ENCODE peak calls at places on chromosome 19, in five cellular contexts. One of them, this sample, is unnamed.

GRCh38 chr19:11473725-11474124 is 7.1 kb downstream of the ELAVL3 start:
- DNase-seq in H1: no peak
- DNase-seq in suprapubic skin: no peak
- DNase-seq in breast epithelium: no peak
- DNase-seq in transverse colon: no peak
- DNase-seq in this sample: no peak

GRCh38 chr19:51142119-51142518 is at the start of gene SIGLEC7:
- DNase-seq in suprapubic skin: no peak
- DNase-seq in H1: no peak
- DNase-seq in transverse colon: peak; percentile 22
- DNase-seq in breast epithelium: no peak
- DNase-seq in this sample: no peak

GRCh38 chr19:11480927-11481776 is at the start of gene ELAVL3:
- DNase-seq in breast epithelium: no peak
- DNase-seq in H1: peak; percentile 76
- DNase-seq in transverse colon: no peak
- DNase-seq in suprapubic skin: no peak
- DNase-seq in this sample: no peak

GRCh38 chr19:35693422-35693821 is 10.9 kb upstream of the ZBTB32 start:
- DNase-seq in transverse colon: no peak
- DNase-seq in H1: no peak
- DNase-seq in suprapubic skin: no peak
- DNase-seq in breast epithelium: no peak
- DNase-seq in this sample: no peak

GRCh38 chr19:46211201-46211881 is 18.2 kb upstream of the IGFL1 start:
- DNase-seq in breast epithelium: peak; percentile 72
- DNase-seq in H1: peak; percentile 55
- DNase-seq in suprapubic skin: no peak
- DNase-seq in transverse colon: no peak
- DNase-seq in this sample: no peak

GRCh38 chr19:10603084-10603872 is 16.2 kb upstream of the AP1M2 start:
- DNase-seq in breast epithelium: peak; percentile 59
- DNase-seq in H1: peak; percentile 57
- DNase-seq in suprapubic skin: peak; percentile 81
- DNase-seq in transverse colon: peak; percentile 66
- DNase-seq in this sample: no peak

GRCh38 chr19:33689138-33689746 is 67.5 kb downstream of the CHST8 start:
- DNase-seq in breast epithelium: peak; percentile 49
- DNase-seq in suprapubic skin: peak; percentile 60
- DNase-seq in transverse colon: no peak
- DNase-seq in H1: no peak
- DNase-seq in this sample: no peak

GRCh38 chr19:29214411-29214810 is 1.5 kb upstream of the UQCRFS1 start:
- DNase-seq in transverse colon: no peak
- DNase-seq in suprapubic skin: no peak
- DNase-seq in breast epithelium: no peak
- DNase-seq in H1: no peak
- DNase-seq in this sample: peak; percentile 70

GRCh38 chr19:29749450-29749849 is 34.4 kb upstream of the C19orf12 start:
- DNase-seq in H1: no peak
- DNase-seq in breast epithelium: no peak
- DNase-seq in suprapubic skin: no peak
- DNase-seq in transverse colon: no peak
- DNase-seq in this sample: no peak

GRCh38 chr19:29289020-29289419 is 76.1 kb upstream of the UQCRFS1 start:
- DNase-seq in transverse colon: no peak
- DNase-seq in H1: no peak
- DNase-seq in suprapubic skin: peak; percentile 31
- DNase-seq in breast epithelium: no peak
- DNase-seq in this sample: no peak

GRCh38 chr19:6739884-6740588 is 556 bp downstream of the TRIP10 start:
- DNase-seq in breast epithelium: no peak
- DNase-seq in H1: peak; percentile 83
- DNase-seq in transverse colon: peak; percentile 54
- DNase-seq in suprapubic skin: no peak
- DNase-seq in this sample: no peak

GRCh38 chr19:40744554-40745401 is 5.5 kb downstream of the ACTMAP start:
- DNase-seq in breast epithelium: no peak
- DNase-seq in suprapubic skin: no peak
- DNase-seq in H1: no peak
- DNase-seq in transverse colon: no peak
- DNase-seq in this sample: no peak

GRCh38 chr19:519449-519865 is 12.1 kb upstream of the CDC34 start:
- DNase-seq in H1: no peak
- DNase-seq in suprapubic skin: no peak
- DNase-seq in breast epithelium: no peak
- DNase-seq in transverse colon: no peak
- DNase-seq in this sample: no peak

GRCh38 chr19:45876411-45877197 is 9.3 kb downstream of the IRF2BP1 start:
- DNase-seq in transverse colon: peak; percentile 57
- DNase-seq in H1: peak; percentile 74
- DNase-seq in suprapubic skin: no peak
- DNase-seq in breast epithelium: peak; percentile 58
- DNase-seq in this sample: no peak

GRCh38 chr19:993361-993830 is 6.8 kb upstream of the GRIN3B start:
- DNase-seq in transverse colon: no peak
- DNase-seq in breast epithelium: no peak
- DNase-seq in suprapubic skin: no peak
- DNase-seq in H1: no peak
- DNase-seq in this sample: no peak

GRCh38 chr19:51621178-51621577 is 9.0 kb downstream of the SIGLEC5 start:
- DNase-seq in suprapubic skin: peak; percentile 7
- DNase-seq in H1: no peak
- DNase-seq in transverse colon: no peak
- DNase-seq in breast epithelium: no peak
- DNase-seq in this sample: no peak

GRCh38 chr19:11535792-11536595 is 2.7 kb upstream of the CNN1 start:
- DNase-seq in H1: peak; percentile 98
- DNase-seq in transverse colon: peak; percentile 93
- DNase-seq in suprapubic skin: peak; percentile 94
- DNase-seq in breast epithelium: peak; percentile 91
- DNase-seq in this sample: peak; percentile 97

GRCh38 chr19:43624933-43625332 is 5.5 kb upstream of the ZNF428 start:
- DNase-seq in suprapubic skin: no peak
- DNase-seq in transverse colon: peak; percentile 82
- DNase-seq in H1: peak; percentile 96
- DNase-seq in breast epithelium: no peak
- DNase-seq in this sample: no peak

GRCh38 chr19:23547816-23548430 is 139.1 kb downstream of the ZNF675 start:
- DNase-seq in transverse colon: no peak
- DNase-seq in suprapubic skin: no peak
- DNase-seq in breast epithelium: no peak
- DNase-seq in H1: no peak
- DNase-seq in this sample: no peak

GRCh38 chr19:32453736-32454135 is 48.2 kb downstream of the DPY19L3 start:
- DNase-seq in breast epithelium: no peak
- DNase-seq in transverse colon: no peak
- DNase-seq in suprapubic skin: no peak
- DNase-seq in H1: no peak
- DNase-seq in this sample: no peak

GRCh38 chr19:42028304-42029216 is 34.5 kb upstream of the ATP1A3 start:
- DNase-seq in breast epithelium: no peak
- DNase-seq in H1: peak; percentile 98
- DNase-seq in transverse colon: no peak
- DNase-seq in suprapubic skin: no peak
- DNase-seq in this sample: no peak

GRCh38 chr19:55602104-55603001 is 2.3 kb downstream of the ZNF524 start:
- DNase-seq in H1: peak; percentile 45
- DNase-seq in suprapubic skin: no peak
- DNase-seq in transverse colon: no peak
- DNase-seq in breast epithelium: no peak
- DNase-seq in this sample: no peak

GRCh38 chr19:35868172-35868822 is at the start of gene APLP1:
- DNase-seq in transverse colon: peak; percentile 59
- DNase-seq in suprapubic skin: no peak
- DNase-seq in H1: peak; percentile 84
- DNase-seq in breast epithelium: peak; percentile 61
- DNase-seq in this sample: no peak

GRCh38 chr19:10936661-10937084 is 8.1 kb downstream of the TIMM29 start:
- DNase-seq in suprapubic skin: no peak
- DNase-seq in transverse colon: peak; percentile 40
- DNase-seq in H1: no peak
- DNase-seq in breast epithelium: no peak
- DNase-seq in this sample: no peak

GRCh38 chr19:8738377-8738776 is 16.9 kb downstream of the OR2Z1 start:
- DNase-seq in transverse colon: no peak
- DNase-seq in suprapubic skin: no peak
- DNase-seq in H1: no peak
- DNase-seq in breast epithelium: no peak
- DNase-seq in this sample: no peak

GRCh38 chr19:51111606-51112005 is 3.4 kb upstream of the CTU1 start:
- DNase-seq in breast epithelium: no peak
- DNase-seq in H1: no peak
- DNase-seq in suprapubic skin: no peak
- DNase-seq in transverse colon: no peak
- DNase-seq in this sample: no peak

GRCh38 chr19:15782211-15782610 is 5.2 kb upstream of the OR10H5 start:
- DNase-seq in suprapubic skin: no peak
- DNase-seq in breast epithelium: no peak
- DNase-seq in H1: no peak
- DNase-seq in transverse colon: no peak
- DNase-seq in this sample: no peak
- TF ChIP-seq POLR2AphosphoS5 in suprapubic skin: no peak
- TF ChIP-seq POLR2AphosphoS5 in breast epithelium: no peak
- TF ChIP-seq POLR2AphosphoS5 in H1: no peak
- TF ChIP-seq POLR2AphosphoS5 in transverse colon: no peak
- TF ChIP-seq POLR2AphosphoS5 in this sample: no peak

DNA sequence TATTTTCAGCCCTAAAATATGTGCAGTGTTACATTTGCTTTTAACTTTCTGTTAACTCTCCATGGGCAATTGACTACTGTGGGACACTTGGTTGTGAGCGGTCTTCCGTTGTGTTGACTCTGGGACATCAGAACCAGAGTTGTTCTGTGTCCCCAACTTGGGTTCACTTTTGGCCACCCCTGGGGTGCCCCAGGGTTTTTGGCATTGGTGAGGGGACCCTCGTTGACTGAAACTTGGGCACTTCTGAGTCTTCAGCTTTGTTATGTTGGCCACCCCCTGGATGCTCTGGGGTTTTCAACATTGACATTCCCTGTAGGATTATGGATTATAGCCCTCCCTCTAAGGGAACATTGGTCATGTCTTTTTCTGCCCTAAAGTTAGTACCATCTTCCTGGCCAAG is 57.1 kb downstream of the OR10H4 start:
- DNase-seq in suprapubic skin: no peak
- DNase-seq in H1: no peak
- DNase-seq in breast epithelium: no peak
- DNase-seq in transverse colon: no peak
- DNase-seq in this sample: peak; percentile 66
- H3K9me3 ChIP-seq in suprapubic skin: no peaks in the 10 kb centered on the region
- H3K9me3 ChIP-seq in H1: peaks cover 75% of the 10 kb centered on the region
- H3K9me3 ChIP-seq in breast epithelium: no peaks in the 10 kb centered on the region
- H3K9me3 ChIP-seq in transverse colon: no peaks in the 10 kb centered on the region
- H3K9me3 ChIP-seq in this sample: no peaks in the 10 kb centered on the region

GRCh38 chr19:38350883-38351282 is 15.3 kb downstream of the CATSPERG start:
- DNase-seq in H1: no peak
- DNase-seq in suprapubic skin: no peak
- DNase-seq in transverse colon: no peak
- DNase-seq in breast epithelium: no peak
- DNase-seq in this sample: no peak
- TF ChIP-seq POLR2A in H1: no peak
- TF ChIP-seq POLR2A in suprapubic skin: no peak
- TF ChIP-seq POLR2A in transverse colon: no peak
- TF ChIP-seq POLR2A in breast epithelium: no peak
- TF ChIP-seq POLR2A in this sample: no peak

GRCh38 chr19:48631254-48631653 is 5.9 kb downstream of the DBP start:
- DNase-seq in H1: no peak
- DNase-seq in suprapubic skin: no peak
- DNase-seq in breast epithelium: no peak
- DNase-seq in transverse colon: no peak
- DNase-seq in this sample: no peak
- TF ChIP-seq POLR2AphosphoS5 in H1: peak; percentile 10
- TF ChIP-seq POLR2AphosphoS5 in suprapubic skin: no peak
- TF ChIP-seq POLR2AphosphoS5 in breast epithelium: no peak
- TF ChIP-seq POLR2AphosphoS5 in transverse colon: no peak
- TF ChIP-seq POLR2AphosphoS5 in this sample: no peak

DNA sequence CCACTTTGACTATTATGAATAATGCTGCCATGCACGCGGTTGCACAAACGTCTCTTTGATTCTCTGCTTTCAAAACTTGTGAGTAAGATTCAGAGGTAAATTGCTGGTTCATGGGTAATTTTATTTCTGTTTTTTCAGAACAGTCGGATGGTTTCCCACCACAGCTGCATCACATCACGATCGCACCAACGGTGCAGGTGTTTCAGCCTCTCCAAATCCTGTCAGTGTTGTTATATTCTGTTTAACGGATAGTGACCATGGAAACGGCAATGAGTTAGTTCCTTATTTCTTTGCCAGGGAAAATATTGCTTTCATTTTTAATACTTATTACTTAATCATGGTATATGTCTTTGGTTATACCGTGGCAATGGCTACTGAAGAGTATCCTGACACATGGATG is 19.1 kb upstream of the ZNF835 start:
- DNase-seq in suprapubic skin: no peak
- DNase-seq in breast epithelium: no peak
- DNase-seq in H1: no peak
- DNase-seq in transverse colon: no peak
- DNase-seq in this sample: no peak
- H3K9me3 ChIP-seq in suprapubic skin: no peaks in the 10 kb centered on the region
- H3K9me3 ChIP-seq in breast epithelium: no peaks in the 10 kb centered on the region
- H3K9me3 ChIP-seq in H1: peaks cover 80% of the 10 kb centered on the region
- H3K9me3 ChIP-seq in transverse colon: no peaks in the 10 kb centered on the region
- H3K9me3 ChIP-seq in this sample: no peaks in the 10 kb centered on the region

GRCh38 chr19:47630594-47630993 is 21.7 kb downstream of the BICRA start:
- DNase-seq in suprapubic skin: no peak
- DNase-seq in transverse colon: no peak
- DNase-seq in breast epithelium: no peak
- DNase-seq in H1: no peak
- DNase-seq in this sample: no peak

GRCh38 chr19:47628058-47628771 is 19.3 kb downstream of the BICRA start:
- DNase-seq in transverse colon: no peak
- DNase-seq in suprapubic skin: no peak
- DNase-seq in H1: no peak
- DNase-seq in breast epithelium: no peak
- DNase-seq in this sample: no peak

GRCh38 chr19:47633516-47633915 is 24.6 kb downstream of the BICRA start:
- DNase-seq in suprapubic skin: no peak
- DNase-seq in breast epithelium: no peak
- DNase-seq in transverse colon: no peak
- DNase-seq in H1: no peak
- DNase-seq in this sample: no peak

GRCh38 chr19:47633996-47634395 is 25.1 kb downstream of the BICRA start:
- DNase-seq in H1: no peak
- DNase-seq in transverse colon: no peak
- DNase-seq in suprapubic skin: no peak
- DNase-seq in breast epithelium: no peak
- DNase-seq in this sample: no peak

GRCh38 chr19:47631681-47632446 is 22.9 kb downstream of the BICRA start:
- DNase-seq in breast epithelium: no peak
- DNase-seq in transverse colon: no peak
- DNase-seq in suprapubic skin: no peak
- DNase-seq in H1: no peak
- DNase-seq in this sample: no peak
- TF ChIP-seq POLR2A in breast epithelium: no peak
- TF ChIP-seq POLR2A in transverse colon: no peak
- TF ChIP-seq POLR2A in suprapubic skin: no peak
- TF ChIP-seq POLR2A in H1: no peak
- TF ChIP-seq POLR2A in this sample: no peak

GRCh38 chr19:18007939-18008673 is at the start of gene ARRDC2:
- DNase-seq in H1: peak; percentile 86
- DNase-seq in suprapubic skin: peak; percentile 96
- DNase-seq in transverse colon: peak; percentile 91
- DNase-seq in breast epithelium: peak; percentile 88
- DNase-seq in this sample: peak; percentile 98
- TF ChIP-seq POLR2AphosphoS5 in H1: peak; percentile 70
- TF ChIP-seq POLR2AphosphoS5 in suprapubic skin: no peak
- TF ChIP-seq POLR2AphosphoS5 in transverse colon: peak; percentile 80
- TF ChIP-seq POLR2AphosphoS5 in breast epithelium: peak; percentile 43
- TF ChIP-seq POLR2AphosphoS5 in this sample: peak; percentile 89

This sample was measured in esophagus muscularis mucosa.